ENCODE peak calls at places on chromosomes 1 and 21, in six cellular contexts. I, K, B, L, Q and Z are unnamed samples.

GRCh38 chr1:214496126-214496525 is 55.3 kb downstream of the PTPN14 start:
- DNase-seq in I (no peak), K (no peak), B (no peak), L (no peak), Q (no peak), Z (no peak)

GRCh38 chr1:41860771-41861170 is 58.0 kb downstream of the HIVEP3 start:
- DNase-seq in I (no peak), K (no peak), B (no peak), L (no peak), Q (no peak), Z (no peak)

GRCh38 chr1:67559222-67559700 is 125.7 kb upstream of the GADD45A start:
- DNase-seq in I (peak), K (no peak), B (no peak), L (peak), Q (no peak), Z (no peak)

GRCh38 chr1:198647055-198647454 is 8.2 kb downstream of the PTPRC start:
- DNase-seq in I (no peak), K (no peak), B (no peak), L (no peak), Q (no peak), Z (no peak)

GRCh38 chr1:185297986-185298385 is 19.1 kb downstream of the IVNS1ABP start:
- DNase-seq in I (no peak), K (no peak), B (no peak), L (no peak), Q (no peak), Z (no peak)

GRCh38 chr1:54463259-54464030 is 57.3 kb upstream of the SSBP3 start:
- DNase-seq in I (no peak), K (no peak), B (no peak), L (no peak), Q (no peak), Z (no peak)

GRCh38 chr1:238409947-238410346 is 519.2 kb upstream of the ZP4 start:
- DNase-seq in I (no peak), K (no peak), B (no peak), L (peak), Q (no peak), Z (peak)

GRCh38 chr21:32878654-32879053 is 107.1 kb upstream of the PAXBP1 start:
- DNase-seq in I (no peak), K (no peak), B (no peak), L (no peak), Q (no peak), Z (no peak)

GRCh38 chr1:214397497-214397896 is 116.5 kb downstream of the SMYD2 start:
- DNase-seq in I (no peak), K (no peak), B (no peak), L (no peak), Q (no peak), Z (no peak)

GRCh38 chr1:16204634-16205332 is 7.7 kb downstream of the ARHGEF19 start:
- DNase-seq in I (peak), K (no peak), B (peak), L (no peak), Q (no peak), Z (no peak)

GRCh38 chr1:236502972-236503639 is 20.7 kb upstream of the LGALS8 start:
- DNase-seq in I (peak), K (no peak), B (no peak), L (peak), Q (peak), Z (no peak)

GRCh38 chr1:243268284-243268653 is 12.4 kb downstream of the SDCCAG8 start:
- DNase-seq in I (peak), K (no peak), B (no peak), L (peak), Q (no peak), Z (no peak)

GRCh38 chr1:158285756-158286241 is 3.9 kb upstream of the CD1C start:
- DNase-seq in I (no peak), K (no peak), B (no peak), L (no peak), Q (peak), Z (no peak)

GRCh38 chr1:214550339-214551051 is 907 bp downstream of the PTPN14 start:
- DNase-seq in I (peak), K (no peak), B (no peak), L (no peak), Q (no peak), Z (no peak)

GRCh38 chr1:175922254-175922881 is 179.0 kb upstream of the TNR start:
- DNase-seq in I (no peak), K (no peak), B (no peak), L (no peak), Q (no peak), Z (no peak)

GRCh38 chr1:9826087-9826486 is 2.3 kb upstream of the CLSTN1 start:
- DNase-seq in I (no peak), K (no peak), B (no peak), L (no peak), Q (no peak), Z (no peak)

GRCh38 chr1:226095286-226095685 is 32.8 kb downstream of the H3-3A start:
- DNase-seq in I (no peak), K (no peak), B (peak), L (no peak), Q (no peak), Z (no peak)

GRCh38 chr1:21089299-21089698 is 87.4 kb downstream of the EIF4G3 start:
- DNase-seq in I (no peak), K (no peak), B (no peak), L (no peak), Q (no peak), Z (no peak)

DNA sequence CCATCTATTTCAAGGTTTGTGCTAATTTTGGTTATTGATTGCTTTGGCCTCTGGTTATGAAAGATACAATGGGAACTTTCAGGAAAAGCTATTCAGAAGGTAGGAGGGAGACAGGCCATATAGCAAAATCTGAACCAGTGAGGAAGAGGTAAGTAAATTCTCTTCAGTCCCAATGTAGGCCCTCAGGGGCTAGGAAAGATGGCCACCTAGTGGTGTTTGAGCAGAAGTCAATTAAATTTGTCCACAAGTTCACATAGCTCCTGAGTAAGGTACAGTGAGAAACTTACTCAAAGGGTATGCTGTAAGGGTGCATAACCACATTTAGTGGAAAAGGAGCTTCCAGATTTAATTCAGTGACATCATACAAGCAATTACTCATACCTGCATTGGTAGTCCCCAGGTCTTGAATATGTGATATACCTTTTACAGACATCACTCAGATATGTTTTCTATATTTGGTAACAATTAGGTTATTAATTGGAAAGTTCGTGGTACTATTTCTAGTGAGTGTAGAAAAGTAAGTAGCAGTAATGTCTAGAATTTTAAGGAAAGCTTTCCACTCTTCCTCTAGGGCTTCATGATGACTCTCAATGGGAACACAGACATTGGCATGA is 21.4 kb upstream of the FMO1 start:
- DNase-seq in I (peak), K (no peak), B (no peak), L (peak), Q (no peak), Z (peak)
- TF ChIP-seq CTCF in I (peak), K (peak), B (peak), L (peak), Q (peak), Z (peak)

GRCh38 chr1:209883341-209883971 is 54.6 kb upstream of the SYT14 start:
- DNase-seq in I (no peak), K (no peak), B (no peak), L (peak), Q (no peak), Z (peak)
- TF ChIP-seq CTCF in I (no peak), K (no peak), B (no peak), L (peak), Q (no peak), Z (no peak)

GRCh38 chr1:156833598-156833997 is 16.9 kb upstream of the SH2D2A start:
- DNase-seq in I (no peak), K (no peak), B (no peak), L (no peak), Q (no peak), Z (no peak)
- TF ChIP-seq CTCF in I (no peak), K (no peak), B (no peak), L (no peak), Q (no peak), Z (no peak)

GRCh38 chr1:204359474-204360255 is at the start of gene PLEKHA6:
- DNase-seq in I (no peak), K (no peak), B (no peak), L (peak), Q (no peak), Z (peak)
- TF ChIP-seq CTCF in I (peak), K (no peak), B (no peak), L (peak), Q (no peak), Z (peak)

GRCh38 chr1:70142120-70142519 is 63.3 kb downstream of the LRRC40 start:
- DNase-seq in I (no peak), K (no peak), B (no peak), L (peak), Q (no peak), Z (no peak)
- TF ChIP-seq CTCF in I (no peak), K (no peak), B (no peak), L (peak), Q (no peak), Z (peak)

DNA sequence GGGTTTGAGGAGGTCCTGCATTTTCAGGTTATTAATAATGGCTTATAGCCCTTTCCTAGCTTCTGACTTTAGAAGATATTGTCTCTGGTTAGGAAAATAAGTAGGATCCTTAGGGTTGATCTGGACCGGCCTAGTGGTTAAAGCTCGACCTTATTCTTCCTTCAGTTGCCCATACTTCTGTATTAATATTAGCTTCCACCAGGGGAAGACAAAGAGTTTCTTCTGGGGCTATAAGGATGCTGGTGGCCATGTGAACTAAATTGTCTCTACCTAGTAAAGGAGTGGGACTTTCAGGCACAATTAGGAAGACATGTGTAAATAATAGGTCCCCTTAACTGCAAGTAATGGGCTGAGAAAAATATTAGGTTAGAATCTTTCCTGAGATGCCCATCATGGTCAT is 20.6 kb upstream of the FCGR2A start:
- DNase-seq in I (no peak), K (no peak), B (no peak), L (no peak), Q (no peak), Z (no peak)
- TF ChIP-seq CTCF in I (no peak), K (no peak), B (peak), L (peak), Q (peak), Z (peak)

GRCh38 chr1:155193275-155193990 is 14.3 kb downstream of the THBS3 start:
- DNase-seq in I (peak), K (peak), B (peak), L (peak), Q (peak), Z (peak)

GRCh38 chr1:155195201-155196102 is 12.2 kb downstream of the THBS3 start:
- DNase-seq in I (peak), K (no peak), B (no peak), L (peak), Q (no peak), Z (no peak)

GRCh38 chr1:155191904-155192303 is 15.8 kb downstream of the THBS3 start:
- DNase-seq in I (no peak), K (no peak), B (no peak), L (no peak), Q (no peak), Z (no peak)

GRCh38 chr1:155196103-155196892 is 11.4 kb downstream of the THBS3 start:
- DNase-seq in I (no peak), K (no peak), B (no peak), L (no peak), Q (no peak), Z (no peak)

GRCh38 chr1:155192346-155193274 is 15.1 kb downstream of the THBS3 start:
- DNase-seq in I (no peak), K (no peak), B (peak), L (no peak), Q (no peak), Z (no peak)
- TF ChIP-seq CTCF in I (no peak), K (no peak), B (no peak), L (no peak), Q (no peak), Z (no peak)